ENCODE peak calls at places on chromosomes 12 and 14, in five cellular contexts. F, T, J, Y and X are unnamed samples.
A peak's percentile ranks its signal among the peaks of the same experiment; 100 is the strongest.

GRCh38 chr12:3725267-3726115 is 27.4 kb downstream of the CRACR2A start:
- DNase-seq in J (no peak), T (peak; percentile 48), F (no peak), Y (no peak), X (peak; percentile 41)

GRCh38 chr12:131390408-131391100 is 320.3 kb upstream of the SFSWAP start:
- DNase-seq in T (no peak), J (no peak), Y (peak; percentile 43), F (no peak), X (peak; percentile 10)

GRCh38 chr14:105853907-105854599 is 327.7 kb downstream of the TMEM121 start:
- DNase-seq in J (no peak), F (no peak), T (no peak), Y (no peak), X (no peak)

GRCh38 chr12:110993425-110993824 is 73.0 kb upstream of the MYL2 start:
- DNase-seq in F (no peak), Y (peak; percentile 15), J (no peak), T (no peak), X (no peak)

GRCh38 chr12:113194971-113195391 is 9.5 kb downstream of the RITA1 start:
- DNase-seq in F (no peak), J (no peak), T (peak; percentile 74), Y (no peak), X (no peak)

GRCh38 chr14:67457782-67458181 is 30.7 kb downstream of the TMEM229B start:
- DNase-seq in F (no peak), Y (no peak), T (peak; percentile 29), J (no peak), X (no peak)

GRCh38 chr14:74239848-74240793 is 872 bp downstream of the VSX2 start:
- DNase-seq in T (peak; percentile 33), F (no peak), J (no peak), Y (no peak), X (no peak)

GRCh38 chr12:24838531-24838950 is 110.4 kb downstream of the BCAT1 start:
- DNase-seq in F (no peak), T (peak; percentile 91), Y (no peak), J (peak; percentile 35), X (no peak)

GRCh38 chr14:52360831-52361230 is 46.7 kb downstream of the PTGER2 start:
- DNase-seq in F (no peak), J (no peak), Y (no peak), T (peak; percentile 24), X (no peak)

GRCh38 chr14:98056946-98057345 is 1215.1 kb downstream of the BCL11B start:
- DNase-seq in T (no peak), Y (no peak), F (no peak), J (no peak), X (no peak)

GRCh38 chr12:120007272-120007671 is 18.2 kb downstream of the BICDL1 start:
- DNase-seq in Y (no peak), F (no peak), T (no peak), J (no peak), X (peak; percentile 32)

GRCh38 chr14:22602853-22603252 is 4.8 kb downstream of the ABHD4 start:
- DNase-seq in Y (peak; percentile 36), F (no peak), J (peak; percentile 40), T (peak; percentile 83), X (no peak)

GRCh38 chr12:121114019-121114639 is 18.5 kb upstream of the P2RX7 start:
- DNase-seq in T (no peak), J (peak; percentile 58), F (no peak), Y (no peak), X (no peak)

GRCh38 chr12:49662998-49663843 is 39.9 kb downstream of the PRPF40B start:
- DNase-seq in J (peak; percentile 46), Y (no peak), T (peak; percentile 91), F (no peak), X (peak; percentile 96)

GRCh38 chr14:26389646-26390508 is 208.0 kb downstream of the NOVA1 start:
- DNase-seq in F (no peak), J (no peak), Y (no peak), T (peak; percentile 58), X (no peak)

GRCh38 chr14:26395726-26396125 is 202.1 kb downstream of the NOVA1 start:
- DNase-seq in J (no peak), T (no peak), F (no peak), Y (no peak), X (no peak)

GRCh38 chr14:26394114-26394855 is 203.5 kb downstream of the NOVA1 start:
- DNase-seq in J (no peak), Y (peak; percentile 8), F (no peak), T (peak; percentile 51), X (no peak)

DNA sequence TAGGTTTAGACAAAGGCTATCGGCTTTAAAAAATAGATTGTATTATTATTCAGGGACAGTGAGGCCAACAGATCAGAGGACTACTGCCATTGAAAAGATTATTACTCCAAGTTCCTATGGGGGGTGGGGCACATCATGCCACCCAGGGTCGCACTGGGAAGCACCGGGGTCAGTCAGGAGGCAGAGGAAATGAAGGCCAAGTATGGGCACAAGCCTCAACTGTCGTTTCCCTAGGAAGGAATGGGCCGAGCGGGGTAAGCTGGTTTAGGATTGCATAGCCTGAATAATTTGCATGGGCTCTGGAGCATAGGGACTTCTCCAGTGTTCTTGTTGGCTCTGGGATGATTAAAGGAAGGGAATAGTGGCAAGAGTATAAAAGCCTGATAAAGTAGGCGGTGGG is 205.3 kb downstream of the NOVA1 start:
- DNase-seq in F (no peak), J (no peak), T (no peak), Y (no peak), X (no peak)
- H3K4me3 ChIP-seq in F (no peak overlapping the region), J (no peak overlapping the region), T (no peak overlapping the region), Y (no peak overlapping the region), X (no peak overlapping the region)

GRCh38 chr12:46391630-46392029 is 19.1 kb upstream of the SLC38A2 start:
- DNase-seq in Y (no peak), F (no peak), T (peak; percentile 53), J (no peak), X (no peak)
- H3K4me3 ChIP-seq in Y (no peak overlapping the region), F (no peak overlapping the region), T (no peak overlapping the region), J (no peak overlapping the region), X (no peak overlapping the region)

DNA sequence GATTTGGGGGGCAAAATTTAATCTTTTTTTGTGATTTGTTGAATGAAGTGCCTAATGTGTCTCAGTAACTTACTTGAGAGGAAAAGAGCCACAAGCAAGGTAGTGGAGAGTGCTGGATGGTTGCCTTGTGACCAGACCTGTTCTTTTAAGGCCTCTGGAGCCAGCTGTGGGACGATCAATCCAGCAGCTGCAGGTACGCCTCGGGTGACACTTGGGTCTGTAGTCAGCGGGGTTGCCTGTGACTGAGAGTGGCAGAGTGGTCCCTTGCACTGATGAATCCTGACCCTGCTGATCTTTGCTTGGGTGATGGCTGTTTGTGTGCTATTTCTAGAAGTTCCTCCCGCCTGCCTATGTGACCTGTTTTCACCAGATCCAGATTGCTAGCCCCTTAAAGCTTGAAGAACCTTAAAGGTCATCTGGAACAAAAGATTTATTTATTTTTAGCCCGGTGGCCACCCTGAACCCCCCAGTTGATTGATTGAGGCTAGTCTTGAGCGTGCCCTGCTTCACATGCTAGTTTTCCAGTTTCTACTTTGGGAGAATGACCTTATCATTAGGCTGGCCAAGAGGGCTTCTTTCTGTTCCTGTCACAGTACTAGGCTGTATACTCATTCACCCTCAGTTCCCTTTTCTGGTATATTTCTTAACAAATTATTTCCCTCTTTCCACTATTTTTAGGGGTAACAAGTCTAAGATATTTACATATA is 23.2 kb downstream of the PRKCH start:
- DNase-seq in T (no peak), F (no peak), Y (no peak), J (no peak), X (no peak)
- H3K4me3 ChIP-seq in T (no peak overlapping the region), F (no peak overlapping the region), Y (no peak overlapping the region), J (no peak overlapping the region), X (no peak overlapping the region)

DNA sequence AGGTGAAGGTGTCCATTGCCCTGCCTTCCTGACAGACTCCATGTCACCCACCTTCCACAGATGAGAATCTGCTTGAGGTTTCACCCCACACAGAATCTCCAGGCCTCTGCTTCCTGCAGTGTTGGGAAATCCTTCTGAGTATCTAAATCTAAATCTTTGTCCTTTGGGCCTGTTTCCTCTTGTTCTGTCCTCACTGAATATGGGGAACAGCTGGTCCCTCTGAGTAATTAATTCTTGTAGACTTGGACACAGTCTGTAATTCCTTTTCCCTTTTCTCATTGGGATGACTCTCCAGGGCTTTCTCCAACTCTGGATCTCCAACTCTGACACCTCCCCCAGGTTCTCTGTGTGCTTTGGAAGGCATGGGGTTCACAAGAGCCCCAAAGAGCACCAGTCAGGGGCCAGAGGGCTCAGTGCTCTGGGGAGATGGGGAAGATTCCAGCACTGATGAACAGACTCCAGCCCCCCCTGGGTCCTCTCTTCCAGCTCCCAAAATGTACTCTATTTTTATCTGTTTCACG is 2.3 kb upstream of the ACVRL1 start:
- DNase-seq in T (peak; percentile 87), F (no peak), Y (no peak), J (peak; percentile 24), X (no peak)
- H3K4me3 ChIP-seq in T (peak overlapping the region; percentile 12), F (no peak overlapping the region), Y (no peak overlapping the region), J (no peak overlapping the region), X (no peak overlapping the region)

DNA sequence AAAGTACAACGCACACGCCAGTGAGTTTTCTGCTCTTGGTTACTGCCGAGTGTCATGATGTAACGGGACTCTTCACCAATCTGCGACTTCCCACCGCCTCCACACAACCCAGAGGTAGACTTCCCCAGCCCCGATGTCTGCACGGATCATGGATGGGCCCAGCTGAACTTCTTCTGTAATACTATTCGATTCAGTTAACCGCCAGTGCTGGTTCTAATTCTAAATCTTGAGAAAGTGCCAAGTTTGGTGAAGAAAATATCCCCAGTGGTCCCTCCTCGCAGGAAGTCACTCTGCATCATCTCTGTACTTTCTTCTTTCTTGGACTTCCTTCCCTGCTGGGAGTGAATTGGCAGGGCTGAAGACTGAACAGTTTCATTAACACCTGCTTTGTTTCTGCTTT is 77.6 kb upstream of the SLC35F4 start:
- DNase-seq in T (no peak), J (no peak), Y (no peak), F (no peak), X (no peak)
- H3K4me3 ChIP-seq in T (no peak overlapping the region), J (no peak overlapping the region), Y (no peak overlapping the region), F (no peak overlapping the region), X (no peak overlapping the region)